ENCODE peak calls at places on chromosome 21, in eight cellular contexts. V is Panc1; P is GM10248; D is IMR-90; S is stimulated activated naive CD8-positive, alpha-beta T cell treated with anti-CD3 and anti-CD28 coated beads, Interleukin-15, Interleukin-2, amounts not matched to agents 100 U/mL and 50 U/mL, for 24 hours; G is foreskin fibroblast; A is CD4-positive, alpha-beta T cell; E is neural crest cell. K is an unnamed sample.

GRCh38 chr21:45281411-45282282 is 6.0 kb downstream of the POFUT2 start:
- DNase-seq in V (no peak), P (no peak), D (no peak), S (no peak), G (no peak), A (no peak), E (no peak), K (no peak)

GRCh38 chr21:26351661-26352060 is 181.1 kb upstream of the APP start:
- DNase-seq in V (no peak), P (no peak), D (no peak), S (no peak), G (peak), A (no peak), E (no peak), K (no peak)

GRCh38 chr21:46092026-46092764 is 5.7 kb upstream of the COL6A2 start:
- DNase-seq in V (no peak), P (peak), D (peak), S (no peak), G (peak), A (no peak), E (no peak), K (no peak)

GRCh38 chr21:42545317-42545716 is 31.7 kb downstream of the SLC37A1 start:
- DNase-seq in V (no peak), P (no peak), D (no peak), S (no peak), G (no peak), A (no peak), E (no peak), K (no peak)

GRCh38 chr21:35053356-35054096 is 4.4 kb upstream of the RUNX1 start:
- DNase-seq in V (no peak), P (no peak), D (no peak), S (no peak), G (no peak), A (no peak), E (peak), K (no peak)

GRCh38 chr21:32096411-32096810 is 182.4 kb downstream of the MIS18A start:
- DNase-seq in V (no peak), P (peak), D (no peak), S (peak), G (no peak), A (no peak), E (peak), K (no peak)

GRCh38 chr21:28938726-28939125 is 54.0 kb downstream of the LTN1 start:
- DNase-seq in V (no peak), P (no peak), D (no peak), S (no peak), G (no peak), A (no peak), E (no peak), K (no peak)

GRCh38 chr21:44793269-44794030 is 8.2 kb downstream of the UBE2G2 start:
- DNase-seq in V (no peak), P (peak), D (peak), S (peak), G (peak), A (peak), E (peak), K (no peak)

GRCh38 chr21:26546698-26547097 is 26.4 kb downstream of the CYYR1 start:
- DNase-seq in V (no peak), P (no peak), D (no peak), S (no peak), G (no peak), A (no peak), E (no peak), K (no peak)

GRCh38 chr21:45749974-45750373 is 106.4 kb downstream of the PCBP3 start:
- DNase-seq in V (no peak), P (no peak), D (no peak), S (no peak), G (no peak), A (no peak), E (no peak), K (no peak)

GRCh38 chr21:36478941-36479340 is 981 bp downstream of the CLDN14 start:
- DNase-seq in V (no peak), P (no peak), D (no peak), S (no peak), G (peak), A (no peak), E (peak), K (no peak)

GRCh38 chr21:45154511-45155508 is 80.4 kb downstream of the ADARB1 start:
- DNase-seq in V (no peak), P (no peak), D (peak), S (peak), G (peak), A (peak), E (no peak), K (no peak)

K was measured in SK-N-MC.